ENCODE peak calls at places on chromosomes 6 and 20, in five cellular contexts. U is heart left ventricle; S is HCT116; X is PC-9; J is CD8-positive, alpha-beta T cell. F is an unnamed sample.
A peak's percentile ranks its signal among the peaks of the same experiment; 100 is the strongest.

GRCh38 chr6:105810105-105810921 is 275.8 kb upstream of the PRDM1 start:
- DNase-seq in U (peak; percentile 47), S (peak; percentile 35), X (peak; percentile 89), J (peak; percentile 21), F (no peak)

GRCh38 chr20:11796041-11796440 is 121.7 kb upstream of the BTBD3 start:
- DNase-seq in U (no peak), S (no peak), X (no peak), J (no peak), F (no peak)

GRCh38 chr6:33076406-33076934 is 680 bp downstream of the HLA-DPB1 start:
- DNase-seq in U (no peak), S (no peak), X (no peak), J (no peak), F (no peak)

GRCh38 chr6:85015396-85015990 is 251.1 kb upstream of the TBX18 start:
- DNase-seq in U (peak; percentile 35), S (peak; percentile 63), X (no peak), J (no peak), F (peak; percentile 73)

GRCh38 chr6:146546440-146546839 is 2.8 kb downstream of the RAB32 start:
- DNase-seq in U (no peak), S (no peak), X (peak; percentile 98), J (no peak), F (no peak)

GRCh38 chr20:3068075-3068474 is 3.3 kb upstream of the OXT start:
- DNase-seq in U (no peak), S (no peak), X (no peak), J (no peak), F (no peak)

GRCh38 chr20:48411265-48411664 is 416.5 kb downstream of the PREX1 start:
- DNase-seq in U (no peak), S (no peak), X (no peak), J (no peak), F (no peak)

GRCh38 chr6:166052837-166053236 is 114.8 kb downstream of the TBXT start:
- DNase-seq in U (no peak), S (no peak), X (no peak), J (no peak), F (no peak)

GRCh38 chr6:115896538-115897129 is 164.1 kb downstream of the FRK start:
- DNase-seq in U (no peak), S (peak; percentile 34), X (no peak), J (no peak), F (no peak)

GRCh38 chr20:58447733-58448391 is 58.8 kb downstream of the VAPB start:
- DNase-seq in U (no peak), S (peak; percentile 33), X (no peak), J (peak; percentile 47), F (no peak)

GRCh38 chr6:4599924-4600323 is 176.3 kb upstream of the CDYL start:
- DNase-seq in U (no peak), S (peak; percentile 37), X (peak; percentile 61), J (no peak), F (no peak)

GRCh38 chr6:37323568-37323967 is 30.2 kb upstream of the RNF8 start:
- DNase-seq in U (no peak), S (no peak), X (no peak), J (no peak), F (no peak)

GRCh38 chr6:160041608-160042007 is 72.7 kb downstream of the IGF2R start:
- DNase-seq in U (peak; percentile 79), S (no peak), X (no peak), J (no peak), F (no peak)

GRCh38 chr6:112468359-112468758 is 121.2 kb downstream of the RFPL4B start:
- DNase-seq in U (no peak), S (no peak), X (peak; percentile 64), J (no peak), F (no peak)

GRCh38 chr6:170136541-170137175 is 154.2 kb downstream of the DLL1 start:
- DNase-seq in U (no peak), S (no peak), X (no peak), J (no peak), F (no peak)

GRCh38 chr6:142088858-142089216 is 43.9 kb upstream of the GJE1 start:
- DNase-seq in U (peak; percentile 27), S (no peak), X (no peak), J (no peak), F (no peak)

GRCh38 chr6:129774697-129775447 is 64.9 kb upstream of the ARHGAP18 start:
- DNase-seq in U (peak; percentile 60), S (peak; percentile 68), X (peak; percentile 58), J (peak; percentile 40), F (peak; percentile 64)

GRCh38 chr6:39189915-39190544 is 39.2 kb downstream of the KCNK5 start:
- DNase-seq in U (peak; percentile 41), S (no peak), X (no peak), J (no peak), F (peak; percentile 62)

GRCh38 chr20:62308102-62308822 is 5.5 kb downstream of the ADRM1 start:
- DNase-seq in U (no peak), S (no peak), X (no peak), J (no peak), F (no peak)

GRCh38 chr6:63941747-63942470 is 306.3 kb downstream of the PHF3 start:
- DNase-seq in U (no peak), S (no peak), X (no peak), J (no peak), F (no peak)

GRCh38 chr6:11830105-11830504 is 51.5 kb upstream of the ADTRP start:
- DNase-seq in U (no peak), S (no peak), X (no peak), J (no peak), F (no peak)

GRCh38 chr6:126540161-126540560 is 200.2 kb downstream of the CENPW start:
- DNase-seq in U (no peak), S (no peak), X (no peak), J (no peak), F (no peak)

GRCh38 chr6:26389349-26389799 is 6.5 kb downstream of the BTN2A2 start:
- DNase-seq in U (no peak), S (no peak), X (no peak), J (no peak), F (no peak)

GRCh38 chr6:26385734-26386125 is 2.8 kb downstream of the BTN2A2 start:
- DNase-seq in U (no peak), S (no peak), X (no peak), J (no peak), F (no peak)

GRCh38 chr6:26388014-26388413 is 5.1 kb downstream of the BTN2A2 start:
- DNase-seq in U (no peak), S (no peak), X (no peak), J (no peak), F (no peak)

GRCh38 chr6:26388441-26388840 is 5.5 kb downstream of the BTN2A2 start:
- DNase-seq in U (no peak), S (no peak), X (no peak), J (no peak), F (no peak)

DNA sequence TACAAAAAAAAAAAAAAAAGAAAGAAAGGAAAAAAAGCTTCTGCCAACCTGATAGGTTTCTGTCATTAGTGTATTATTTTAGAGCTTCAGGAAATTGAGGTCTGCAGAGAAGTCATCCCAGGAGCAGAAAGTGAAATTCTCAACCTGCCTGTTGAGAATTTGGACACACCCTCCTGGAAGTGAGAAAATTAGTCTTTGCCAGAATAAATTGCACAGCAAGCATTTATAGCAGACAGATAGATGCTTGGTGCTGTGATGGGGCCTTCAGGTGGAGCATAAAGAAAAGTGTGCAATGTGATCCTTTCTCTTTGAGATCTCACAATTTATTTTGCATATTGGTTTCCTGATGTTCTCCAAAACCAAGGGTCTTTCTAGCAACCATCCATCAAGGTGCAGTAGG is 4.7 kb downstream of the BTN2A2 start:
- DNase-seq in U (no peak), S (no peak), X (no peak), J (no peak), F (no peak)
- H3K36me3 ChIP-seq in U (peaks cover 40% of the 10 kb centered on the region), S (no peaks in the 10 kb centered on the region), X (no peaks in the 10 kb centered on the region), J (peaks cover 3% of the 10 kb centered on the region), F (peaks cover 7% of the 10 kb centered on the region)

GRCh38 chr6:155273438-155273837 is 9.6 kb downstream of the CLDN20 start:
- DNase-seq in U (no peak), S (no peak), X (peak; percentile 37), J (no peak), F (no peak)
- H3K4me1 ChIP-seq in U (peaks cover 51% of the 10 kb centered on the region), S (peaks cover 5% of the 10 kb centered on the region), X (no peaks in the 10 kb centered on the region), J (no peaks in the 10 kb centered on the region), F (peaks cover 38% of the 10 kb centered on the region)

GRCh38 chr6:131082335-131082734 is 19.3 kb upstream of the EPB41L2 start:
- DNase-seq in U (no peak), S (no peak), X (no peak), J (no peak), F (no peak)

GRCh38 chr6:131080084-131080483 is 17.0 kb upstream of the EPB41L2 start:
- DNase-seq in U (no peak), S (no peak), X (no peak), J (no peak), F (no peak)

GRCh38 chr6:131083687-131084086 is 20.6 kb upstream of the EPB41L2 start:
- DNase-seq in U (no peak), S (no peak), X (no peak), J (no peak), F (no peak)

GRCh38 chr6:131084982-131085381 is 21.9 kb upstream of the EPB41L2 start:
- DNase-seq in U (no peak), S (no peak), X (no peak), J (no peak), F (no peak)
- TF ChIP-seq CTCF in U (no peak), S (peak; percentile 37), X (peak; percentile 31), J (no peak), F (no peak)

GRCh38 chr6:148529010-148529409 is 186.4 kb downstream of the SASH1 start:
- DNase-seq in U (no peak), S (no peak), X (no peak), J (no peak), F (no peak)
- H3K36me3 ChIP-seq in U (peaks cover 78% of the 10 kb centered on the region), S (no peaks in the 10 kb centered on the region), X (peaks cover 10% of the 10 kb centered on the region), J (no peaks in the 10 kb centered on the region), F (peaks cover 51% of the 10 kb centered on the region)

GRCh38 chr20:49787371-49788357 is 25.0 kb upstream of the SLC9A8 start:
- DNase-seq in U (no peak), S (no peak), X (no peak), J (no peak), F (no peak)
- H3K4me1 ChIP-seq in U (peaks cover 19% of the 10 kb centered on the region), S (no peaks in the 10 kb centered on the region), X (peaks cover 60% of the 10 kb centered on the region), J (no peaks in the 10 kb centered on the region), F (no peaks in the 10 kb centered on the region)

GRCh38 chr6:111356551-111356950 is 126.5 kb downstream of the REV3L start:
- DNase-seq in U (no peak), S (no peak), X (no peak), J (no peak), F (no peak)
- TF ChIP-seq CTCF in U (no peak), S (no peak), X (no peak), J (no peak), F (no peak)

F was measured in right atrium auricular region.